ENCODE peak calls at places on chromosomes 2 and 18, in nine cellular contexts. O, X, Y, F, L, W, I, V and S are unnamed samples.

GRCh38 chr18:48804856-48805610 is 145.7 kb downstream of the SMAD7 start:
- DNase-seq in O (peak), X (peak), Y (no peak), F (no peak), L (no peak), W (no peak), I (peak), V (no peak), S (no peak)

GRCh38 chr18:32315881-32316280 is 126.0 kb downstream of the MEP1B start:
- DNase-seq in O (no peak), X (no peak), Y (no peak), F (no peak), L (no peak), W (no peak), I (no peak), V (no peak), S (no peak)

GRCh38 chr2:133393881-133394280 is 174.4 kb downstream of the NCKAP5 start:
- DNase-seq in O (no peak), X (no peak), Y (no peak), F (no peak), L (no peak), W (no peak), I (no peak), V (no peak), S (no peak)

GRCh38 chr2:10305254-10305635 is 2.5 kb downstream of the HPCAL1 start:
- DNase-seq in O (no peak), X (no peak), Y (no peak), F (no peak), L (no peak), W (no peak), I (no peak), V (no peak), S (no peak)

GRCh38 chr18:64407606-64408005 is 258.7 kb upstream of the LINC00305 start:
- DNase-seq in O (no peak), X (no peak), Y (no peak), F (no peak), L (no peak), W (no peak), I (no peak), V (no peak), S (no peak)

GRCh38 chr2:69692424-69692823 is 48.9 kb upstream of the AAK1 start:
- DNase-seq in O (no peak), X (no peak), Y (no peak), F (no peak), L (no peak), W (no peak), I (no peak), V (no peak), S (no peak)

GRCh38 chr2:27958711-27959378 is 68.3 kb downstream of the BABAM2 start:
- DNase-seq in O (no peak), X (no peak), Y (no peak), F (no peak), L (no peak), W (no peak), I (no peak), V (no peak), S (no peak)

GRCh38 chr2:79223539-79223938 is 64.0 kb upstream of the REG3A start:
- DNase-seq in O (no peak), X (no peak), Y (no peak), F (no peak), L (no peak), W (no peak), I (no peak), V (no peak), S (no peak)

GRCh38 chr2:63716146-63716545 is 125.5 kb upstream of the UGP2 start:
- DNase-seq in O (no peak), X (no peak), Y (no peak), F (no peak), L (no peak), W (no peak), I (no peak), V (no peak), S (no peak)

GRCh38 chr18:54910161-54910919 is 48.9 kb downstream of the CCDC68 start:
- DNase-seq in O (no peak), X (no peak), Y (no peak), F (no peak), L (no peak), W (no peak), I (no peak), V (no peak), S (no peak)

GRCh38 chr2:186925514-186925913 is 76.5 kb upstream of the ZSWIM2 start:
- DNase-seq in O (no peak), X (no peak), Y (no peak), F (no peak), L (no peak), W (no peak), I (no peak), V (no peak), S (no peak)

GRCh38 chr2:152369176-152369860 is 34.3 kb downstream of the FMNL2 start:
- DNase-seq in O (no peak), X (no peak), Y (no peak), F (no peak), L (no peak), W (no peak), I (no peak), V (no peak), S (no peak)

GRCh38 chr18:36128907-36129299 is 237 bp downstream of the SLC39A6 start:
- DNase-seq in O (no peak), X (peak), Y (no peak), F (no peak), L (no peak), W (no peak), I (no peak), V (no peak), S (peak)

GRCh38 chr18:8705941-8706544 is 687 bp downstream of the MTCL1 start:
- DNase-seq in O (no peak), X (no peak), Y (peak), F (peak), L (peak), W (peak), I (no peak), V (no peak), S (peak)

GRCh38 chr18:8708670-8709069 is 3.3 kb downstream of the MTCL1 start:
- DNase-seq in O (no peak), X (no peak), Y (no peak), F (no peak), L (no peak), W (no peak), I (no peak), V (no peak), S (no peak)

GRCh38 chr18:8706545-8706980 is 1.2 kb downstream of the MTCL1 start:
- DNase-seq in O (no peak), X (no peak), Y (peak), F (no peak), L (no peak), W (no peak), I (no peak), V (no peak), S (peak)

GRCh38 chr18:8707946-8708345 is 2.6 kb downstream of the MTCL1 start:
- DNase-seq in O (no peak), X (no peak), Y (no peak), F (no peak), L (no peak), W (no peak), I (no peak), V (no peak), S (no peak)

DNA sequence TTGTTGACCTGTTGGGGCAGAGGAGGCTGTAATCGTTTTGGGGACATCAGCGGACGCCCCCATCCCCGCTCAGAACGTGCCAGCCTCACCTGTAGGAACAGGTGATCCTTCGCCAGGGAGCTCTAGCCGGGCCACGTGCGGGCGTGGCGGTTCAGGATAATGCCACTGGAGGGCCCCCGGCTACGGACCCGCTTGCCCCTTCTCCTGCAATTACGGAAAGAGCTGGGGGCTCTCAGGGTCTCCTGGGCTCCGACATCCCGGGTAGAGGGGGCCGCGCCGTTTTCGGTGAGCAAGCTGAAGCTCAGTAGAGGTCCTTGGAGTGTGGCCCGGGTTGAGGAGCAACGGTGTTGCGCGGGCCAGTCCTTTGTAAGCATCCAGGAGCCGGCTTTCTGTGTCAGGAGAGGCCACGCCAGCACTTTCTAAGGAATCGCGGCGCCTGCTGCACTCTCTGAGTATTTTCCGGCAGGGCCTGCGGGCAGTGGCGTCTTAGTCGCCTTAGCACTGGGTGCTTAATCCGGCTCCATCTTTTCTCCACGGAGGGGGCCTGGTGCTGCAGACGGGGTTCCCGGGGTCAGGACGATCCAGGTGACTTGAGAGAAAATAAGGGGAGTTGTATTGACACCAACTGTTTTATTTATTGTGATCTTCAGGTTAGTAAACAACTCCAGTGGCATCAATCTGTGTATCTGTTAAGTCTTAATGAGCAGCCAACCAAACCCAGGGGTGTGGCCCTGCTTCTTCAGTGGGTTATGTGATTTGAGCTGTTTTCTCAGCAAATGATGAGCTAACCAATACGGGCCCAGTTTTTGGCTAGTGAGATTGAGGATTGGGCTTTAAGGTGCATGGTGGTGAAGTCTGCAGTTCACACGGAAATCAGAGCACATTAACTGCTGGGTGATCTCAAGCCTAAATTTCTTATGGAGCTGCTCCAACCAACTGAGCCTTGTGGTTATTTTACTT is 1.9 kb downstream of the MTCL1 start:
- DNase-seq in O (no peak), X (no peak), Y (no peak), F (peak), L (peak), W (peak), I (peak), V (no peak), S (peak)
- H3K27ac ChIP-seq in O (no peak), X (no peak), Y (no peak), F (no peak), L (no peak), W (peak), I (peak), V (no peak), S (peak)

DNA sequence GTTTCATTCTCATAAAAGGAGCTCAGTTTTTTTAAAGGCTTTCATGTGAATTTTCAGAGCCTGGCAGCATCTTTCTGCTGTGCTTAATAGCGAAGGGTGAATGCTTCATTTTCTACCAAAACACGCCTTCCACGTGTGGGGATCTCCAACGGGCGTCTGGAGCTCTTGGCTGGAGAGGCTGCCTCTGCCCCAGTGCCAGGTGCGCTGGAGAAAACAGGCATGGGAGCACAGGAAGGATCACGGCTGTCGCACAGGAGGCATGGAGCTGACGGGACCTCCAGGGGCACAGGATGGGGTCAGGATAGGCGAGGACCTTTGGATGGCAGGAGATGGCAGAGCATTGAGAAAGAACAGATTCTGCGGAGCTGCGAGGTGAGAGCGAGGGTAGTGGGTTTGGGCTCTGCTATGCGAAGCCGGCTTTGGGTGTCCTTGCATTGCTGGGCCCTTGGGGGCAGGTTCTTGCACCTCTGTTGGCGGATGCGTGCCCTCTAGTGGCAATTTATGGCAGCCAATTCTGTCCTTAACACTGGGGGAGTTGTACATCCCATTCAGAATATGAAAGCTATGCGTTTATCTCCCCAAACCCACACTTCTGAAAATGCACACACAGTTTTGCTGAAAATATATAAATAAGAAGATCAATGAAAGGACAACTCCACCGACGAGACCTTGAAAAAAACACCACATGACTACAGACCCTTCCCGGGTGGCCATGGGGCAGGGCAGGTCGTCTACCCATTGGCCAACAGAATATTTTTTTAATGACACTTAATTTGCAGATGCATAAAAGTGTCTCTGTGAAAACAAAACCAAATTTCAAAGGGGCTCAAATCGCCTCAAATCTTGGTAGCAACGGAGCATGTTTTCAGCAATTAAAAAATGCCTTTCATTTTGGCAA is 90.4 kb upstream of the SLC35G4 start:
- DNase-seq in O (no peak), X (no peak), Y (peak), F (no peak), L (peak), W (no peak), I (no peak), V (peak), S (peak)
- TF ChIP-seq CTCF in O (peak), X (peak), Y (peak), F (no peak), L (peak), W (peak), I (peak), V (peak), S (peak)

DNA sequence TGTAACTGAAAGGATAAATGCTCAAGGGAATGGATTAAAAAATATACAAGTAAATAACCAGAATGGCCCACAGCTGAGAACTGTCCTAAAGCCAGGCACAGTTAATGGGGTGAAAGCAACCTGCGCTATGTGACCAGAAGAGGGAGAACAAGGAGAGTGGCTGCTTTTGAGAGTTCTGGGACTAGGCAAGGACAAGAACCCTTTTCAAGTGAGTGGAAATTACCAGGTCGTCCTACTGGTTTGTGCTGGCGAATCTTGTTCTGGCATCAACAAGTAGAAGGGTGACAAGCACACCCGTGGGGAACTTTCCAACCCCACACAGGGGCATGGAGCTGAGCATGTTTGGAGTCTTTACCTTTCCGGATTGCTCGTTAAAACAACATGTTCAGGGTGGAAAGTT is 82.8 kb downstream of the TMEM17 start:
- DNase-seq in O (no peak), X (no peak), Y (no peak), F (no peak), L (no peak), W (peak), I (no peak), V (peak), S (no peak)
- H3K27ac ChIP-seq in O (no peak), X (no peak), Y (no peak), F (no peak), L (no peak), W (no peak), I (no peak), V (no peak), S (no peak)

GRCh38 chr2:42510930-42511271 is 17.1 kb upstream of the KCNG3 start:
- DNase-seq in O (no peak), X (no peak), Y (no peak), F (no peak), L (no peak), W (no peak), I (no peak), V (no peak), S (no peak)

GRCh38 chr2:42510191-42510929 is 16.6 kb upstream of the KCNG3 start:
- DNase-seq in O (no peak), X (no peak), Y (no peak), F (no peak), L (no peak), W (no peak), I (no peak), V (no peak), S (no peak)

GRCh38 chr2:42516418-42516817 is 22.6 kb upstream of the KCNG3 start:
- DNase-seq in O (no peak), X (no peak), Y (no peak), F (no peak), L (no peak), W (no peak), I (no peak), V (no peak), S (no peak)

DNA sequence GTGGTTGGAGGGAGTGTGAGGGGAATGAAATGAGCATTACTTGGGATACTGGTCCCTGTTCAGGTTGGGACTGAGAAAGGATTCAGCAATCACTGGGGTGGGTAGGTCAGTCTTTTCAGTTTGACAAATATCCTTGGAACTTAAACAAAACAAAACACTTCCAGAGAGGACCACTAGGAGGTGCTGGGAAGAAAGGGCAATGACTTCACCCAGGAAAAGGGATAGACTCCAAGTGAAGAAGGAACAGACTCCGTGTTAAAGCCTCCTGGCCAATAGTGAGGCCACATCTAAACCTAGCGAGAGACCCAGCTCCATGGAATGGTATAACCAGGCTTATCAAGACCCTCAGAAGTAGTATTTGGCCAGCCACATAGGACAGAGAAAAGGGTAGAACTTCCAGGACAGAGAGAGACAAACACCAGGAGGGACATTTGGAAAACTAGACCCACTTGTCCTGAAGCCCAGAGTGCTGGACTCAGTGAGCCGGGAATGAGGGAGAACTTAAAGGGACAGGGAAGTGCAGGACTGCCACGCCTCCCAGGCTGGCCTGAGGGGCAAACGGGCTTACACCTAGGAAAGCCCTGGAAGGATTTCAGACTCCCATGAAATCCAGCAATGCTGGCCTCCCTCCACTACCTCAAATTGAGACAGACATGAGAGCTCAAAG is 19.6 kb upstream of the KCNG3 start:
- DNase-seq in O (no peak), X (no peak), Y (peak), F (no peak), L (peak), W (no peak), I (no peak), V (peak), S (peak)
- TF ChIP-seq CTCF in O (peak), X (no peak), Y (peak), F (no peak), L (peak), W (peak), I (peak), V (peak), S (peak)

DNA sequence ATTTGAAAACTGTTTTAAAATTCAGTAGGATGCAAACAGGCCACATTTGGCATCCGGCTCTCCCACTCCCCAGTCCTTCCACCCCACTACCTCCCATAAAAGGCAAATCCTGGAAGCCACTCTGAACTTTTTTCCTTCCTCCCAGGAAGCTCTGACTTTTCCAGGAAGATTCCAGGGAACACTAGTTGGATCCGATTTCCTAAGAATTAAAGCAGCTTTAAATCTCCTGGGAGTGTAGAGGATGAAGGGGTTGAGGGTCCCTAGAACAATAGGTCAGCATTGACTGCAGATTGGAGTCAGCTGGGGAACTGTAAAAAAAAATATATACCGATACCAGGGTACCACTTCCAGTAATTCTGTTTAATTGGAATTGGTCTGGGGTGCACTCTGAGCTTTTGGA is 76.9 kb downstream of the CRIM1 start:
- DNase-seq in O (no peak), X (no peak), Y (no peak), F (no peak), L (no peak), W (no peak), I (no peak), V (no peak), S (no peak)
- H3K27ac ChIP-seq in O (peak), X (peak), Y (no peak), F (no peak), L (no peak), W (peak), I (peak), V (no peak), S (no peak)

GRCh38 chr2:11467749-11468148 is 1.8 kb upstream of the E2F6 start:
- DNase-seq in O (no peak), X (no peak), Y (no peak), F (no peak), L (no peak), W (no peak), I (no peak), V (no peak), S (no peak)

GRCh38 chr2:11467126-11467649 is 1.2 kb upstream of the E2F6 start:
- DNase-seq in O (no peak), X (no peak), Y (no peak), F (no peak), L (no peak), W (no peak), I (no peak), V (no peak), S (no peak)

GRCh38 chr2:11465110-11465484 is 864 bp downstream of the E2F6 start:
- DNase-seq in O (no peak), X (no peak), Y (no peak), F (no peak), L (no peak), W (no peak), I (no peak), V (no peak), S (no peak)

GRCh38 chr2:11466307-11467125 is 555 bp upstream of the E2F6 start:
- DNase-seq in O (no peak), X (no peak), Y (no peak), F (no peak), L (no peak), W (no peak), I (no peak), V (no peak), S (peak)

DNA sequence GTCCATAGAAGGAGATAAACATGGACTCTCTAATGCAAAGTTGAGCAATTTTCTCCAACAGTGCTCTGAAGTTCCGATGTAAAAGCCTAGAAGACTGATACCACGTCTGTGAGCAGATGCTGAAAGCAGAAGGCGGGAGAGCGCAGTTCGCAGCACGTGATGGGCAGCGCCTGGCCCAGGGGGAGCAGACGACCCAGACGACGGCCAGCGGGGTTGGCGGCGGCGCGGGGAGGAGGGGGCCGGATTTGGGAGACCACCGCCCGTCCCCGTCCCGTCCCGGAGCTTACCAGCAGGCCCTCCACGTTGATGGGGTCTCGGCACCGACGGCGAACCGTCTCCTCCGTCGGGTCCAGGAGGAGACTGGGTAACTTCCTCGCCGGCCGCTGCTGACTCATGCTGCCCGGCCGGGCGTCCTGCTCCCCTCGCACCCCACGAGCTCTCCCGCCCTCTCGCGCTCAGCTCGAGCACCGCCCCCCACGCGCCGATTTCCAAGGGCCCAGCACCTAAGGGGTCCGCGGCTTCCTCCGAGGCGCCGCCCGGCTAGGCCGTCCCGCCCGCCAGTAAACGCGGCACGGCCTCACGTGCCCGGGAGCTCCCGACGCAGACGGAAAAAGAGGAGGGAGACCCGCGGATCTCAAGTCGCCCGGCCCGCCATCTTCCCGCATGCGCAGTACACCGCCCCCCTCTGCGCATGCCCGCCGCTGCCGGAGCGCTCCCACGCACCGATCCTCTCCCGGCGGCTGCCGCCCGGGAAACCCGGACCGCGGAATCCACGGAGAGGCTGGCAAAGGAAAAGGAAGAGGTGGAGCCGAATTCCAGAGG is at the start of gene E2F6:
- DNase-seq in O (peak), X (peak), Y (peak), F (peak), L (peak), W (peak), I (peak), V (peak), S (peak)
- TF ChIP-seq CTCF in O (no peak), X (no peak), Y (no peak), F (no peak), L (no peak), W (no peak), I (no peak), V (no peak), S (no peak)